ENCODE peak calls at places on chromosomes 12 and 14, in four cellular contexts. H is caudate nucleus; C is NCI-H1092; T is CD8-positive, alpha-beta memory T cell. I is an unnamed sample.

GRCh38 chr12:65824314-65824563 is at the start of gene HMGA2:
- DNase-seq in T (no peak), C (no peak), H (no peak), I (peak; percentile 75)

GRCh38 chr14:95518045-95518751 is 1.7 kb upstream of the SYNE3 start:
- DNase-seq in T (no peak), C (no peak), H (no peak), I (no peak)

GRCh38 chr12:569091-569676 is 94.1 kb downstream of the NINJ2 start:
- DNase-seq in H (no peak), C (no peak), T (no peak), I (no peak)

GRCh38 chr12:122687091-122687490 is 16.1 kb downstream of the HCAR2 start:
- DNase-seq in T (no peak), C (no peak), H (no peak), I (no peak)

GRCh38 chr12:7934560-7935463 is 1.2 kb downstream of the SLC2A3 start:
- DNase-seq in T (no peak), C (no peak), H (no peak), I (no peak)

GRCh38 chr12:117155278-117156060 is 34.8 kb downstream of the FBXO21 start:
- DNase-seq in H (peak; percentile 42), C (peak; percentile 34), T (peak; percentile 64), I (peak; percentile 100)

GRCh38 chr14:71626281-71626835 is 305.9 kb upstream of the RGS6 start:
- DNase-seq in C (no peak), T (no peak), H (no peak), I (no peak)

GRCh38 chr12:63021126-63021525 is 86.2 kb upstream of the PPM1H start:
- DNase-seq in C (no peak), H (no peak), T (no peak), I (no peak)

GRCh38 chr14:106883218-106883692 is 1356.9 kb downstream of the TMEM121 start:
- DNase-seq in T (no peak), H (no peak), C (no peak), I (no peak)

GRCh38 chr12:59839514-59839913 is 243.7 kb downstream of the SLC16A7 start:
- DNase-seq in H (no peak), C (no peak), T (no peak), I (no peak)

GRCh38 chr12:119613319-119613936 is 19.9 kb downstream of the TMEM233 start:
- DNase-seq in H (no peak), C (no peak), T (no peak), I (no peak)

GRCh38 chr12:122681814-122682213 is 21.3 kb downstream of the HCAR2 start:
- DNase-seq in C (no peak), T (no peak), H (no peak), I (no peak)

GRCh38 chr12:121532503-121533390 is 48.1 kb downstream of the KDM2B start:
- DNase-seq in C (no peak), T (no peak), H (peak; percentile 12), I (no peak)

GRCh38 chr14:94377866-94378470 is 10.4 kb downstream of the SERPINA1 start:
- DNase-seq in T (no peak), C (no peak), H (no peak), I (no peak)

GRCh38 chr14:73977896-73978295 is 27.8 kb downstream of the COQ6 start:
- DNase-seq in T (no peak), H (no peak), C (no peak), I (no peak)

GRCh38 chr12:93894391-93895095 is 217.4 kb downstream of the CRADD start:
- DNase-seq in H (peak; percentile 62), C (no peak), T (no peak), I (peak; percentile 37)

GRCh38 chr12:84874125-84874824 is 38.3 kb downstream of the SLC6A15 start:
- DNase-seq in H (no peak), C (peak; percentile 3), T (no peak), I (no peak)

GRCh38 chr12:19915392-19916192 is 452.7 kb upstream of the PDE3A start:
- DNase-seq in C (peak; percentile 47), T (no peak), H (no peak), I (no peak)

GRCh38 chr12:118980407-118981014 is 830 bp upstream of the SRRM4 start:
- DNase-seq in H (peak; percentile 15), T (no peak), C (peak; percentile 21), I (no peak)

GRCh38 chr14:68349900-68350323 is 443.0 kb downstream of the ZFP36L1 start:
- DNase-seq in T (no peak), C (peak; percentile 80), H (no peak), I (no peak)

GRCh38 chr12:18567787-18568186 is 170.0 kb downstream of the PLCZ1 start:
- DNase-seq in H (no peak), T (no peak), C (no peak), I (no peak)

GRCh38 chr12:111616177-111616623 is 17.1 kb upstream of the ATXN2 start:
- DNase-seq in H (no peak), T (no peak), C (no peak), I (no peak)

GRCh38 chr12:46154221-46154975 is 114.4 kb downstream of the SLC38A1 start:
- DNase-seq in C (no peak), H (no peak), T (no peak), I (no peak)

GRCh38 chr12:45989277-45989856 is 1.0 kb downstream of the SCAF11 start:
- DNase-seq in T (peak; percentile 25), H (no peak), C (no peak), I (no peak)

GRCh38 chr12:17503742-17504141 is 586.3 kb downstream of the RERGL start:
- DNase-seq in H (no peak), C (no peak), T (no peak), I (no peak)

GRCh38 chr12:15323530-15323929 is 1.2 kb downstream of the PTPRO start:
- DNase-seq in H (no peak), C (no peak), T (no peak), I (no peak)

GRCh38 chr12:127063339-127064090 is 1203.5 kb upstream of the TMEM132C start:
- DNase-seq in T (no peak), C (no peak), H (no peak), I (no peak)

GRCh38 chr12:67957383-67957782 is 31.9 kb upstream of the IFNG-AS1 start:
- DNase-seq in T (no peak), C (peak; percentile 65), H (no peak), I (no peak)

GRCh38 chr14:95077380-95077779 is 79.9 kb downstream of the DICER1 start:
- DNase-seq in H (no peak), T (no peak), C (no peak), I (peak; percentile 7)

GRCh38 chr12:67472551-67472950 is 176.0 kb upstream of the DYRK2 start:
- DNase-seq in C (peak; percentile 21), H (no peak), T (no peak), I (no peak)

GRCh38 chr12:20369164-20370000 is 1.0 kb downstream of the PDE3A start:
- DNase-seq in C (no peak), T (no peak), H (peak; percentile 53), I (peak; percentile 85)

GRCh38 chr12:109885616-109886015 is 5.3 kb upstream of the GLTP start:
- DNase-seq in H (no peak), C (no peak), T (no peak), I (no peak)

GRCh38 chr14:104186575-104186974 is 48.2 kb downstream of the KIF26A start:
- DNase-seq in H (no peak), T (no peak), C (no peak), I (no peak)

I was measured in H1.